ENCODE peak calls at places on chromosomes 12 and 14, in four cellular contexts. One of them, this sample, is unnamed.

GRCh38 chr12:78697817-78698415 is 166.7 kb upstream of the SYT1 start:
- DNase-seq in fibroblast of mammary gland: peak
- DNase-seq in CD4-positive, alpha-beta memory T cell: no peak
- DNase-seq in fibroblast of lung: peak
- DNase-seq in this sample: no peak

GRCh38 chr12:103392722-103393121 is 103.0 kb downstream of the C12orf42 start:
- DNase-seq in fibroblast of mammary gland: no peak
- DNase-seq in CD4-positive, alpha-beta memory T cell: no peak
- DNase-seq in fibroblast of lung: no peak
- DNase-seq in this sample: no peak

GRCh38 chr14:48748151-48748550 is 838.0 kb downstream of the RPS29 start:
- DNase-seq in fibroblast of mammary gland: no peak
- DNase-seq in CD4-positive, alpha-beta memory T cell: no peak
- DNase-seq in fibroblast of lung: peak
- DNase-seq in this sample: no peak

GRCh38 chr14:73461478-73462077 is 3.2 kb upstream of the NUMB start:
- DNase-seq in fibroblast of mammary gland: no peak
- DNase-seq in CD4-positive, alpha-beta memory T cell: no peak
- DNase-seq in fibroblast of lung: no peak
- DNase-seq in this sample: no peak

GRCh38 chr14:54642950-54643695 is 76.2 kb downstream of the SAMD4A start:
- DNase-seq in fibroblast of mammary gland: peak
- DNase-seq in CD4-positive, alpha-beta memory T cell: peak
- DNase-seq in fibroblast of lung: peak
- DNase-seq in this sample: no peak

GRCh38 chr12:24808651-24809050 is 140.2 kb downstream of the BCAT1 start:
- DNase-seq in fibroblast of mammary gland: no peak
- DNase-seq in CD4-positive, alpha-beta memory T cell: no peak
- DNase-seq in fibroblast of lung: no peak
- DNase-seq in this sample: no peak

GRCh38 chr12:6135071-6135470 is 10.6 kb upstream of the VWF start:
- DNase-seq in fibroblast of mammary gland: peak
- DNase-seq in CD4-positive, alpha-beta memory T cell: no peak
- DNase-seq in fibroblast of lung: peak
- DNase-seq in this sample: no peak

GRCh38 chr14:90421621-90422020 is 24.8 kb downstream of the CALM1 start:
- DNase-seq in fibroblast of mammary gland: no peak
- DNase-seq in CD4-positive, alpha-beta memory T cell: no peak
- DNase-seq in fibroblast of lung: no peak
- DNase-seq in this sample: no peak

GRCh38 chr14:99565383-99565782 is 38.6 kb downstream of the CCDC85C start:
- DNase-seq in fibroblast of mammary gland: no peak
- DNase-seq in CD4-positive, alpha-beta memory T cell: no peak
- DNase-seq in fibroblast of lung: no peak
- DNase-seq in this sample: no peak
- H3K4me3 ChIP-seq in fibroblast of mammary gland: no peak
- H3K4me3 ChIP-seq in CD4-positive, alpha-beta memory T cell: no peak
- H3K4me3 ChIP-seq in fibroblast of lung: no peak
- H3K4me3 ChIP-seq in this sample: no peak

GRCh38 chr12:2139651-2140050 is 86.9 kb downstream of the CACNA1C start:
- DNase-seq in fibroblast of mammary gland: no peak
- DNase-seq in CD4-positive, alpha-beta memory T cell: no peak
- DNase-seq in fibroblast of lung: no peak
- DNase-seq in this sample: no peak

GRCh38 chr12:2138294-2138693 is 85.5 kb downstream of the CACNA1C start:
- DNase-seq in fibroblast of mammary gland: no peak
- DNase-seq in CD4-positive, alpha-beta memory T cell: no peak
- DNase-seq in fibroblast of lung: no peak
- DNase-seq in this sample: no peak

GRCh38 chr12:2138871-2139308 is 86.1 kb downstream of the CACNA1C start:
- DNase-seq in fibroblast of mammary gland: no peak
- DNase-seq in CD4-positive, alpha-beta memory T cell: no peak
- DNase-seq in fibroblast of lung: no peak
- DNase-seq in this sample: no peak

GRCh38 chr12:2142068-2142467 is 89.3 kb downstream of the CACNA1C start:
- DNase-seq in fibroblast of mammary gland: no peak
- DNase-seq in CD4-positive, alpha-beta memory T cell: no peak
- DNase-seq in fibroblast of lung: no peak
- DNase-seq in this sample: no peak

DNA sequence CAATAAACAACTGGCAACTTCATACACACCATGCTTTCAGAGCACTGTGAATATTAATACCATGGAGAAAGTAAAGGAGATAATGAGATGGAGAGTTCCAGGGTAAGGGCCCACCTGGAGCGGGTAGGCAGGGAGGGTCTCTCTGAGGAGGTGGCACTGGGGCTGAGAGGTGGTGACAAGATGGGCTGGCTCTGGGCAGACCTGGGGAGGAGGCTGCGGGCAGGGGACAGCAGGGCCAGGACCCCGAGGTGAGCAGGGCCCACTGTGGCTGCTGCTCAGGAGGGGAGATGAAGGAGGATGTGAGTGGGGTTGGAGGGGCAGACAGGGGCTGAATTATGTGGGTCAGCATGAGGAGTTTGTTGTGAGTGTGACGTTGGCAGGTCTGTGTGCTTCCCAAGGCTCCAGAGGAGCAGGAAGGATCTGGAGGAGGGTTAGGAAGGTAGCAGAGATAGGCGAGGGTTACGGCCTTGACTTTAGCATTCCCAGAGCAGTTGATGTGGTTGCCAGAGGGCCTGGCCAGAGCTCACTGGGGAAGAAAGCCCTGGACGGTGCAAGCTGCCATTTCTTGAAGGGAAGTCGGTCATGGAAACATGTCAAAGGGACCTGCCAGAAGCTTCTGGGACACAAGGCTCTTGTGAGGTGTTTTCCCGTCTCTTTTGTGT is 88.2 kb downstream of the CACNA1C start:
- DNase-seq in fibroblast of mammary gland: no peak
- DNase-seq in CD4-positive, alpha-beta memory T cell: no peak
- DNase-seq in fibroblast of lung: no peak
- DNase-seq in this sample: no peak
- H3K4me3 ChIP-seq in fibroblast of mammary gland: no peak
- H3K4me3 ChIP-seq in CD4-positive, alpha-beta memory T cell: no peak
- H3K4me3 ChIP-seq in fibroblast of lung: no peak
- H3K4me3 ChIP-seq in this sample: no peak

GRCh38 chr12:2667716-2668440 is 126.9 kb upstream of the FKBP4 start:
- DNase-seq in fibroblast of mammary gland: no peak
- DNase-seq in CD4-positive, alpha-beta memory T cell: no peak
- DNase-seq in fibroblast of lung: no peak
- DNase-seq in this sample: no peak

GRCh38 chr12:2666846-2667245 is 127.9 kb upstream of the FKBP4 start:
- DNase-seq in fibroblast of mammary gland: no peak
- DNase-seq in CD4-positive, alpha-beta memory T cell: no peak
- DNase-seq in fibroblast of lung: no peak
- DNase-seq in this sample: no peak

GRCh38 chr12:2666411-2666810 is 128.4 kb upstream of the FKBP4 start:
- DNase-seq in fibroblast of mammary gland: no peak
- DNase-seq in CD4-positive, alpha-beta memory T cell: no peak
- DNase-seq in fibroblast of lung: no peak
- DNase-seq in this sample: no peak

GRCh38 chr12:2669560-2669959 is 125.2 kb upstream of the FKBP4 start:
- DNase-seq in fibroblast of mammary gland: no peak
- DNase-seq in CD4-positive, alpha-beta memory T cell: no peak
- DNase-seq in fibroblast of lung: no peak
- DNase-seq in this sample: no peak

DNA sequence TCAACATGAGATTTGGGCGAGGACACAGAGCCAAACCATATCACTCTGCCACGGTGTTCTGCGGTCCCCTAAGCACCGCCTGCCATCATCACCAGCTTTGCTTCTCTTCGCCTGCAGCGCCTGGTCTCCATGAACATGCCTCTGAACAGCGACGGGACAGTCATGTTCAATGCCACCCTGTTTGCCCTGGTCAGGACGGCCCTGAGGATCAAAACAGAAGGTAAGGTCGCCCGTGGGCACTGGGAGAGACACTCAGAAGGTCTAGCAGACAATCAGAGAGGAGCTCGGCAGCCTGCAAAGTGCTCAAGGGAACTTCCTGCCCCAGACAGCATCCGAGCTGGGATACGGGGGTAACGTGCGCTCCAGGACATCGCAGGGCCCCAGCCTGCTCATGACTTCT is 126.0 kb upstream of the FKBP4 start:
- DNase-seq in fibroblast of mammary gland: no peak
- DNase-seq in CD4-positive, alpha-beta memory T cell: no peak
- DNase-seq in fibroblast of lung: no peak
- DNase-seq in this sample: no peak
- H3K4me3 ChIP-seq in fibroblast of mammary gland: no peak
- H3K4me3 ChIP-seq in CD4-positive, alpha-beta memory T cell: no peak
- H3K4me3 ChIP-seq in fibroblast of lung: no peak
- H3K4me3 ChIP-seq in this sample: no peak

GRCh38 chr12:115756804-115757203 is 520.7 kb downstream of the MED13L start:
- DNase-seq in fibroblast of mammary gland: no peak
- DNase-seq in CD4-positive, alpha-beta memory T cell: no peak
- DNase-seq in fibroblast of lung: no peak
- DNase-seq in this sample: no peak

GRCh38 chr12:115755752-115756140 is 521.7 kb downstream of the MED13L start:
- DNase-seq in fibroblast of mammary gland: no peak
- DNase-seq in CD4-positive, alpha-beta memory T cell: no peak
- DNase-seq in fibroblast of lung: no peak
- DNase-seq in this sample: no peak

GRCh38 chr12:115758886-115759620 is 518.4 kb downstream of the MED13L start:
- DNase-seq in fibroblast of mammary gland: no peak
- DNase-seq in CD4-positive, alpha-beta memory T cell: no peak
- DNase-seq in fibroblast of lung: no peak
- DNase-seq in this sample: no peak

GRCh38 chr12:115755061-115755751 is 522.3 kb downstream of the MED13L start:
- DNase-seq in fibroblast of mammary gland: no peak
- DNase-seq in CD4-positive, alpha-beta memory T cell: no peak
- DNase-seq in fibroblast of lung: no peak
- DNase-seq in this sample: no peak

DNA sequence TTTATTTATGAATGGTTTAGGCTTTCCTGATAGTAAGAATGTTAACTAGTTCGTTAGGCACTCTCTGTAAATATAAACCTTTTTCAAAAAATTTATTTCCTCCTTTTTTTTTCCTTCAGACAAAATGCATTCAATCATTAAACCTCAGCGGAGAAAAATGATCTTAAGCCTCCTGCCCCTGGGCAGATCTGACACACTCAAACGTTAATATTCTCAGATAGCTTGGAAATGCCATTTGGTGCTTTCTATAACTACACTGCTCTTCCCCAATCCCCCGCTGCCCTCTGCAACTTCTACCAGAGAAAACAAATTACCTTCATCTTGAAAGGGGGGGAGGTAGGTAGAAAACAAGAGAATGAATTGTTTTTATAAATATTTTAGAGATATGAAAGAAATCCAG is 521.2 kb downstream of the MED13L start:
- DNase-seq in fibroblast of mammary gland: no peak
- DNase-seq in CD4-positive, alpha-beta memory T cell: no peak
- DNase-seq in fibroblast of lung: no peak
- DNase-seq in this sample: no peak
- H3K4me3 ChIP-seq in fibroblast of mammary gland: no peak
- H3K4me3 ChIP-seq in CD4-positive, alpha-beta memory T cell: no peak
- H3K4me3 ChIP-seq in fibroblast of lung: peak
- H3K4me3 ChIP-seq in this sample: no peak

GRCh38 chr14:29857545-29857944 is 70.1 kb downstream of the PRKD1 start:
- DNase-seq in fibroblast of mammary gland: no peak
- DNase-seq in CD4-positive, alpha-beta memory T cell: no peak
- DNase-seq in fibroblast of lung: no peak
- DNase-seq in this sample: no peak

GRCh38 chr14:29853272-29853671 is 74.4 kb downstream of the PRKD1 start:
- DNase-seq in fibroblast of mammary gland: no peak
- DNase-seq in CD4-positive, alpha-beta memory T cell: no peak
- DNase-seq in fibroblast of lung: peak
- DNase-seq in this sample: no peak

GRCh38 chr14:29851397-29851796 is 76.2 kb downstream of the PRKD1 start:
- DNase-seq in fibroblast of mammary gland: peak
- DNase-seq in CD4-positive, alpha-beta memory T cell: no peak
- DNase-seq in fibroblast of lung: peak
- DNase-seq in this sample: no peak

GRCh38 chr14:29858299-29858698 is 69.3 kb downstream of the PRKD1 start:
- DNase-seq in fibroblast of mammary gland: no peak
- DNase-seq in CD4-positive, alpha-beta memory T cell: no peak
- DNase-seq in fibroblast of lung: no peak
- DNase-seq in this sample: no peak

DNA sequence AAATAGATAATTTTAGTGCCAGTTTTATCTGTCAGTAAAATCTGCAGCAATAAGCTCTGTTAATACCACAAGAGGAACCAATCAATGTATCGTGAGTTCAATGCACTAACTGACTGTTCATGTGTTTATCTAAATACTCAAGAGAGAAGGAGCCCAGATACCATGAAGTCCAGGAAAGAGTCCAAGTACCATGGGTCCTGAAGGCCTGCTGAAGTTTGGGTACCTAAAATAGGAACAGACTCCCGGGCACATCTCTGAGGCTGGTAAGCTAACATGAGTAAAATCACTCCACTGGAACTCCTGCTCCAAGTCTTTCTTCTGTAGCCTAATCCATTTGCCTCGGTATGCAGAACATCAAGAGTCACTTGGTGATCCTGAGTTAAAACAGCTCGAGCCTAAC is 71.1 kb downstream of the PRKD1 start:
- DNase-seq in fibroblast of mammary gland: no peak
- DNase-seq in CD4-positive, alpha-beta memory T cell: no peak
- DNase-seq in fibroblast of lung: no peak
- DNase-seq in this sample: no peak
- H3K4me3 ChIP-seq in fibroblast of mammary gland: no peak
- H3K4me3 ChIP-seq in CD4-positive, alpha-beta memory T cell: no peak
- H3K4me3 ChIP-seq in fibroblast of lung: no peak
- H3K4me3 ChIP-seq in this sample: no peak

GRCh38 chr12:92073123-92073522 is 72.5 kb downstream of the BTG1 start:
- DNase-seq in fibroblast of mammary gland: no peak
- DNase-seq in CD4-positive, alpha-beta memory T cell: no peak
- DNase-seq in fibroblast of lung: no peak
- DNase-seq in this sample: no peak

GRCh38 chr12:92070864-92071445 is 74.7 kb downstream of the BTG1 start:
- DNase-seq in fibroblast of mammary gland: peak
- DNase-seq in CD4-positive, alpha-beta memory T cell: no peak
- DNase-seq in fibroblast of lung: no peak
- DNase-seq in this sample: no peak

GRCh38 chr12:92068441-92068840 is 77.2 kb downstream of the BTG1 start:
- DNase-seq in fibroblast of mammary gland: no peak
- DNase-seq in CD4-positive, alpha-beta memory T cell: no peak
- DNase-seq in fibroblast of lung: no peak
- DNase-seq in this sample: no peak

GRCh38 chr12:92065664-92066063 is 80.0 kb downstream of the BTG1 start:
- DNase-seq in fibroblast of mammary gland: no peak
- DNase-seq in CD4-positive, alpha-beta memory T cell: no peak
- DNase-seq in fibroblast of lung: no peak
- DNase-seq in this sample: no peak

DNA sequence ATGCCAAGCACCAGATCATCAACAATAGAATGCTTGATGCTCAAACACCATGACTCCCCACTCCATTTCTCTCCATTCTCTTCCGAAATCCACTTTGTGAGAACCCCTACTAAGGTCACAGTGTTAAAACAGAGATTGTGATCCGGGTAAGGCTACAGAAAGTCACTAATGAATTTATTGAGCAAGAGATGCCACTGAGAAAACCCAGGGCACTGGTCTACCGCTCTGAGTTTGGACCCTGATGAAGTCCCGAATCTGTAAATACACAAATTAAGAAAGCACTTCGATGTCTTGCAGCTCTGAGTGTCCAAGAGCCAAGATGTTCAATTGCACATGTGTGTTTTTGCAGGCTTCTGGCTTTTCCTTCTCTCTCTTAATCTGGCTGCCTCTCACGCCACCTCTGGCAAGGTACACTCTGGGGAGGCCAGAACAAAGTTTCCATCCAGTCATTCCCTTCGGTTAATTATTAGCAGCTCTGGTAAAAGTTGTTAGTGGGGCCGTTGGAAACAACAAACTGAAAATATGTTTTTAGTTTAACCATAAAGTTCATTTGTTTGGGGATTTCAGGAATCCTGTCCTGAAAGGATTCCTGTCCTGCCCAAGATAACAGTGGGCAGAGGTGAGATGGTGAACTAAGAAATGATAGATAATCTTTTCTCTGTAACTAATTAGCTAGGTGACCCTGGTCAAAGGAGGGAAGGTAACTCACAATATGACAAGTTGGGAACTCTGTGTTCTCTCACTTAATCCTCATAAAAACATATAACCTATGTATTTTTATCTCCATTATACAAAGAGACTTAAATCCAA is 75.4 kb downstream of the BTG1 start:
- DNase-seq in fibroblast of mammary gland: no peak
- DNase-seq in CD4-positive, alpha-beta memory T cell: no peak
- DNase-seq in fibroblast of lung: no peak
- DNase-seq in this sample: no peak
- H3K4me3 ChIP-seq in fibroblast of mammary gland: no peak
- H3K4me3 ChIP-seq in CD4-positive, alpha-beta memory T cell: no peak
- H3K4me3 ChIP-seq in fibroblast of lung: no peak
- H3K4me3 ChIP-seq in this sample: no peak

This sample was measured in MG63.